ENCODE peak calls at places on chromosomes 12 and 14, in eight cellular contexts. F is NCI-H748 treated with DMSO at 0.1 percent for 48 hours; X is small intestine; Z is T follicular helper cell; I is AG09309; L is stimulated activated CD4-positive, alpha-beta T cell treated with anti-CD3 and anti-CD28 coated beads, Interleukin-15, amount 100 ng/mL, for 1 hour; H is left colon; Q is germinal center. M is an unnamed sample.

GRCh38 chr14:99519931-99520421 is 38.8 kb downstream of the CCNK start:
- DNase-seq in F (no peak), X (no peak), Z (no peak), I (no peak), L (no peak), H (no peak), Q (no peak), M (no peak)

GRCh38 chr12:6056406-6057211 is 67.9 kb downstream of the VWF start:
- DNase-seq in F (no peak), X (peak; percentile 22), Z (no peak), I (no peak), L (no peak), H (no peak), Q (peak; percentile 53), M (no peak)

GRCh38 chr14:23299558-23299957 is 3.1 kb downstream of the PPP1R3E start:
- DNase-seq in F (no peak), X (peak; percentile 53), Z (no peak), I (no peak), L (no peak), H (no peak), Q (no peak), M (peak; percentile 68)

GRCh38 chr14:35333347-35333730 is 41.2 kb downstream of the PSMA6 start:
- DNase-seq in F (no peak), X (no peak), Z (no peak), I (no peak), L (no peak), H (peak; percentile 33), Q (no peak), M (peak; percentile 35)

GRCh38 chr14:68573126-68573525 is 219.7 kb downstream of the ZFP36L1 start:
- DNase-seq in F (no peak), X (no peak), Z (no peak), I (no peak), L (no peak), H (no peak), Q (no peak), M (no peak)

GRCh38 chr12:5083955-5084849 is 40.5 kb downstream of the KCNA5 start:
- DNase-seq in F (peak; percentile 3), X (peak; percentile 33), Z (no peak), I (peak; percentile 33), L (no peak), H (no peak), Q (peak; percentile 62), M (peak; percentile 66)

GRCh38 chr14:54127526-54127925 is 170.9 kb upstream of the BMP4 start:
- DNase-seq in F (no peak), X (peak; percentile 70), Z (no peak), I (no peak), L (no peak), H (no peak), Q (no peak), M (no peak)

GRCh38 chr14:93263416-93263815 is 56.4 kb downstream of the UBR7 start:
- DNase-seq in F (no peak), X (no peak), Z (no peak), I (no peak), L (no peak), H (no peak), Q (no peak), M (no peak)

GRCh38 chr12:12590961-12591360 is 20.7 kb upstream of the CREBL2 start:
- DNase-seq in F (no peak), X (no peak), Z (no peak), I (no peak), L (no peak), H (no peak), Q (no peak), M (no peak)

GRCh38 chr12:11822071-11822818 is 172.8 kb downstream of the ETV6 start:
- DNase-seq in F (no peak), X (no peak), Z (peak; percentile 49), I (no peak), L (no peak), H (no peak), Q (no peak), M (no peak)

GRCh38 chr12:109558374-109559199 is 14.7 kb downstream of the MMAB start:
- DNase-seq in F (no peak), X (peak; percentile 91), Z (no peak), I (no peak), L (no peak), H (peak; percentile 68), Q (no peak), M (no peak)

GRCh38 chr14:92794547-92794941 is 439 bp downstream of the GOLGA5 start:
- DNase-seq in F (no peak), X (no peak), Z (no peak), I (no peak), L (no peak), H (no peak), Q (peak; percentile 4), M (peak; percentile 34)

GRCh38 chr12:31585271-31585670 is 5.7 kb downstream of the DENND5B start:
- DNase-seq in F (no peak), X (no peak), Z (no peak), I (no peak), L (no peak), H (no peak), Q (no peak), M (no peak)

GRCh38 chr12:121990692-121991603 is 30.7 kb upstream of the BCL7A start:
- DNase-seq in F (no peak), X (no peak), Z (no peak), I (no peak), L (no peak), H (no peak), Q (peak; percentile 50), M (no peak)

GRCh38 chr12:12812605-12813119 is 484 bp upstream of the DDX47 start:
- DNase-seq in F (no peak), X (no peak), Z (no peak), I (no peak), L (no peak), H (no peak), Q (no peak), M (no peak)

GRCh38 chr14:55609681-55610080 is 29.7 kb downstream of the KTN1 start:
- DNase-seq in F (no peak), X (no peak), Z (no peak), I (no peak), L (no peak), H (no peak), Q (no peak), M (no peak)

GRCh38 chr14:104968541-104969401 is 9.4 kb downstream of the AHNAK2 start:
- DNase-seq in F (no peak), X (no peak), Z (no peak), I (no peak), L (no peak), H (peak; percentile 50), Q (no peak), M (peak; percentile 67)

GRCh38 chr14:67749341-67750110 is 47.8 kb downstream of the RDH12 start:
- DNase-seq in F (no peak), X (no peak), Z (no peak), I (no peak), L (no peak), H (no peak), Q (no peak), M (no peak)

GRCh38 chr14:22420598-22421186 is 168.3 kb downstream of the DAD1 start:
- DNase-seq in F (no peak), X (no peak), Z (no peak), I (no peak), L (no peak), H (no peak), Q (no peak), M (no peak)

GRCh38 chr12:49622501-49623141 is 740 bp upstream of the PRPF40B start:
- DNase-seq in F (no peak), X (peak; percentile 57), Z (peak; percentile 38), I (no peak), L (no peak), H (no peak), Q (peak; percentile 65), M (peak; percentile 40)

GRCh38 chr12:120700863-120701262 is 9.4 kb upstream of the UNC119B start:
- DNase-seq in F (no peak), X (no peak), Z (no peak), I (no peak), L (no peak), H (no peak), Q (no peak), M (no peak)

GRCh38 chr12:26292596-26292995 is 97.2 kb downstream of the SSPN start:
- DNase-seq in F (no peak), X (no peak), Z (no peak), I (no peak), L (no peak), H (no peak), Q (no peak), M (no peak)

GRCh38 chr14:58297412-58297761 is 968 bp upstream of the ARID4A start:
- DNase-seq in F (no peak), X (no peak), Z (no peak), I (no peak), L (no peak), H (peak; percentile 60), Q (no peak), M (peak; percentile 59)

GRCh38 chr14:65790185-65790815 is 377.8 kb downstream of the FUT8 start:
- DNase-seq in F (no peak), X (no peak), Z (no peak), I (no peak), L (no peak), H (no peak), Q (no peak), M (no peak)

GRCh38 chr12:95323204-95323603 is 105.6 kb downstream of the VEZT start:
- DNase-seq in F (no peak), X (no peak), Z (no peak), I (no peak), L (no peak), H (no peak), Q (no peak), M (no peak)

GRCh38 chr12:79874665-79875064 is 60.2 kb downstream of the PPP1R12A start:
- DNase-seq in F (no peak), X (no peak), Z (no peak), I (no peak), L (no peak), H (no peak), Q (no peak), M (no peak)

GRCh38 chr14:21077672-21078071 is 7.6 kb downstream of the ARHGEF40 start:
- DNase-seq in F (no peak), X (no peak), Z (no peak), I (no peak), L (no peak), H (no peak), Q (no peak), M (no peak)

GRCh38 chr12:122845041-122845864 is 10.0 kb downstream of the HIP1R start:
- DNase-seq in F (no peak), X (no peak), Z (no peak), I (no peak), L (no peak), H (peak; percentile 20), Q (no peak), M (no peak)

GRCh38 chr12:58342736-58343135 is 401.4 kb downstream of the ATP23 start:
- DNase-seq in F (no peak), X (no peak), Z (no peak), I (no peak), L (no peak), H (no peak), Q (no peak), M (no peak)

GRCh38 chr14:70909788-70910614 is 2.7 kb downstream of the PCNX1 start:
- DNase-seq in F (no peak), X (peak; percentile 36), Z (no peak), I (no peak), L (no peak), H (no peak), Q (no peak), M (no peak)

GRCh38 chr12:510071-510825 is 50.5 kb downstream of the B4GALNT3 start:
- DNase-seq in F (peak; percentile 56), X (peak; percentile 66), Z (no peak), I (no peak), L (no peak), H (peak; percentile 87), Q (no peak), M (peak; percentile 43)

GRCh38 chr14:61103541-61104339 is 122.7 kb downstream of the SLC38A6 start:
- DNase-seq in F (no peak), X (no peak), Z (no peak), I (peak; percentile 93), L (no peak), H (peak; percentile 31), Q (no peak), M (peak; percentile 86)

GRCh38 chr12:2212537-2212936 is 159.8 kb downstream of the CACNA1C start:
- DNase-seq in F (no peak), X (no peak), Z (no peak), I (no peak), L (no peak), H (no peak), Q (no peak), M (no peak)

GRCh38 chr12:52740591-52740990 is 36.6 kb downstream of the KRT76 start:
- DNase-seq in F (no peak), X (peak; percentile 46), Z (no peak), I (no peak), L (no peak), H (no peak), Q (no peak), M (no peak)

M was measured in hepatocyte.